ENCODE peak calls at places on chromosomes 5 and 9, in five cellular contexts. N is astrocyte of the spinal cord, Q is IMR-90, V is AG04450, X is fibroblast of pulmonary artery. P is an unnamed sample.
A peak's percentile ranks its signal among the peaks of the same experiment; 100 is the strongest.

GRCh38 chr5:33309076-33309475 is 131.7 kb upstream of the TARS1 start:
- DNase-seq in N (no peak), Q (no peak), V (no peak), X (no peak), P (no peak)

GRCh38 chr5:173319610-173320100 is 8.6 kb downstream of the STC2 start:
- DNase-seq in N (no peak), Q (no peak), V (no peak), X (no peak), P (no peak)

GRCh38 chr5:1779782-1780620 is 19.6 kb downstream of the MRPL36 start:
- DNase-seq in N (no peak), Q (no peak), V (no peak), X (no peak), P (no peak)

GRCh38 chr5:132205385-132206125 is 22.1 kb downstream of the P4HA2 start:
- DNase-seq in N (peak; percentile 45), Q (peak; percentile 25), V (no peak), X (peak; percentile 19), P (peak; percentile 41)

GRCh38 chr5:9454012-9454481 is 91.8 kb downstream of the SEMA5A start:
- DNase-seq in N (no peak), Q (no peak), V (no peak), X (no peak), P (peak; percentile 37)

GRCh38 chr9:20524776-20525175 is 97.5 kb downstream of the MLLT3 start:
- DNase-seq in N (no peak), Q (no peak), V (no peak), X (no peak), P (no peak)

GRCh38 chr5:165525268-165525667 is 2019.8 kb downstream of the MAT2B start:
- DNase-seq in N (peak; percentile 63), Q (peak; percentile 91), V (peak; percentile 72), X (peak; percentile 44), P (no peak)

GRCh38 chr5:61394078-61394701 is 62.1 kb downstream of the ZSWIM6 start:
- DNase-seq in N (no peak), Q (peak; percentile 49), V (no peak), X (no peak), P (no peak)

GRCh38 chr5:25754895-25755294 is 1110.1 kb upstream of the CDH10 start:
- DNase-seq in N (peak; percentile 1), Q (no peak), V (no peak), X (no peak), P (no peak)

GRCh38 chr9:92965759-92966517 is 18.6 kb downstream of the FGD3 start:
- DNase-seq in N (no peak), Q (no peak), V (no peak), X (no peak), P (no peak)

GRCh38 chr5:111486055-111486454 is 26.3 kb downstream of the STARD4 start:
- DNase-seq in N (no peak), Q (no peak), V (no peak), X (no peak), P (no peak)

GRCh38 chr5:39164529-39165402 is 54.6 kb downstream of the FYB1 start:
- DNase-seq in N (no peak), Q (peak; percentile 19), V (no peak), X (no peak), P (no peak)

GRCh38 chr9:35935755-35936509 is 22.0 kb downstream of the OR2S2 start:
- DNase-seq in N (peak; percentile 88), Q (peak; percentile 82), V (peak; percentile 47), X (peak; percentile 72), P (peak; percentile 89)

GRCh38 chr9:105132576-105132975 is 111.9 kb upstream of the SLC44A1 start:
- DNase-seq in N (peak; percentile 82), Q (peak; percentile 95), V (no peak), X (peak; percentile 56), P (peak; percentile 79)

GRCh38 chr5:107831612-107832395 is 161.1 kb upstream of the EFNA5 start:
- DNase-seq in N (no peak), Q (peak; percentile 85), V (peak; percentile 43), X (peak; percentile 10), P (peak; percentile 97)

GRCh38 chr9:37146372-37146771 is 26.0 kb downstream of the ZCCHC7 start:
- DNase-seq in N (no peak), Q (no peak), V (no peak), X (no peak), P (no peak)

GRCh38 chr9:131475111-131475955 is 27.4 kb upstream of the POMT1 start:
- DNase-seq in N (no peak), Q (no peak), V (no peak), X (no peak), P (no peak)

GRCh38 chr9:87502446-87503232 is 5.0 kb downstream of the DAPK1 start:
- DNase-seq in N (no peak), Q (no peak), V (no peak), X (no peak), P (no peak)

GRCh38 chr5:38673671-38674071 is 117.2 kb upstream of the LIFR start:
- DNase-seq in N (no peak), Q (no peak), V (no peak), X (peak; percentile 9), P (no peak)

GRCh38 chr9:133121200-133122166 is at the start of gene RALGDS:
- DNase-seq in N (peak; percentile 78), Q (peak; percentile 75), V (no peak), X (peak; percentile 77), P (peak; percentile 83)

GRCh38 chr5:5404376-5404775 is 18.1 kb upstream of the ICE1 start:
- DNase-seq in N (no peak), Q (no peak), V (no peak), X (no peak), P (no peak)

GRCh38 chr5:39755986-39756385 is 331.2 kb upstream of the DAB2 start:
- DNase-seq in N (peak; percentile 96), Q (peak; percentile 96), V (peak; percentile 79), X (peak; percentile 96), P (peak; percentile 98)

GRCh38 chr9:5854032-5854792 is 21.3 kb upstream of the ERMP1 start:
- DNase-seq in N (no peak), Q (no peak), V (no peak), X (no peak), P (no peak)

GRCh38 chr9:116524778-116525470 is 162.2 kb upstream of the TRIM32 start:
- DNase-seq in N (no peak), Q (no peak), V (no peak), X (no peak), P (no peak)

GRCh38 chr9:74497750-74498615 is 848 bp downstream of the RORB start:
- DNase-seq in N (peak; percentile 38), Q (no peak), V (no peak), X (peak; percentile 23), P (peak; percentile 9)

GRCh38 chr9:34994429-34995287 is 5.1 kb downstream of the DNAJB5 start:
- DNase-seq in N (peak; percentile 55), Q (peak; percentile 49), V (no peak), X (peak; percentile 68), P (peak; percentile 39)

GRCh38 chr9:124394167-124394566 is 21.1 kb downstream of the PSMB7 start:
- DNase-seq in N (no peak), Q (peak; percentile 32), V (no peak), X (no peak), P (no peak)

DNA sequence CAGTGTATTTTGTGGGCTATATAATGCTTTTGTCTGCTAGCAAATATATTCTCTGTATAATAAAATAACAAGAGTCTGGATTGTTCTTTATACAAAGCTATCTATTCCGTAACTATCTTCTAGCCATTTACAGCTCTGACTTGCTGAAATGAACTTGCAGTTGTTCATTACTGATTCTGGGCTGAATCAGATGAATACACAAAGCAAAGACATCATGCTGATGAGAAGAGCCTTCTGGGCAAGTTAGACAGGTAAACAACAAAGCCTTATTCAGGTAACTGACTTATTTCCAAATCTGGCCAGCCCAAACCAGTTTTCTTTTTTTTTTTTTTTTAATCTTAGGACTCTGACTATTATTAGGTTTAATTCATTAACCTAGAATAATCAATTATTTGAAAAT is 255.5 kb downstream of the KIAA0825 start:
- DNase-seq in N (no peak), Q (no peak), V (no peak), X (no peak), P (no peak)
- H3K4me3 ChIP-seq in N (no peak overlapping the region), Q (no peak overlapping the region), V (no peak overlapping the region), X (no peak overlapping the region), P (no peak overlapping the region)

GRCh38 chr9:121269030-121269887 is 1.3 kb downstream of the GSN start:
- DNase-seq in N (no peak), Q (no peak), V (no peak), X (no peak), P (peak; percentile 45)
- H3K4me3 ChIP-seq in N (peak overlapping the region; percentile 85), Q (peak overlapping the region; percentile 91), V (peak overlapping the region; percentile 93), X (peak overlapping the region; percentile 83), P (peak overlapping the region; percentile 94)

GRCh38 chr5:147510885-147511284 is 1.0 kb upstream of the DPYSL3 start:
- DNase-seq in N (no peak), Q (no peak), V (no peak), X (no peak), P (no peak)

GRCh38 chr5:147507480-147508126 is 2.3 kb downstream of the DPYSL3 start:
- DNase-seq in N (peak; percentile 74), Q (peak; percentile 78), V (no peak), X (peak; percentile 78), P (peak; percentile 72)

GRCh38 chr5:147509710-147510651 is at the start of gene DPYSL3:
- DNase-seq in N (peak; percentile 84), Q (peak; percentile 78), V (peak; percentile 41), X (peak; percentile 84), P (peak; percentile 82)

GRCh38 chr5:147508711-147509040 is 1.2 kb downstream of the DPYSL3 start:
- DNase-seq in N (no peak), Q (peak; percentile 33), V (no peak), X (no peak), P (peak; percentile 16)

GRCh38 chr5:147509041-147509709 is 693 bp downstream of the DPYSL3 start:
- DNase-seq in N (no peak), Q (peak; percentile 16), V (no peak), X (no peak), P (peak; percentile 17)
- H3K4me3 ChIP-seq in N (peak overlapping the region; percentile 93), Q (peak overlapping the region; percentile 56), V (peak overlapping the region; percentile 89), X (peak overlapping the region; percentile 84), P (peak overlapping the region; percentile 97)

GRCh38 chr5:122077451-122078115 is 476 bp downstream of the LOX start:
- DNase-seq in N (no peak), Q (no peak), V (no peak), X (peak; percentile 45), P (no peak)
- H3K4me3 ChIP-seq in N (peak overlapping the region; percentile 88), Q (peak overlapping the region; percentile 83), V (peak overlapping the region; percentile 92), X (peak overlapping the region; percentile 78), P (peak overlapping the region; percentile 92)

GRCh38 chr5:100901851-100902341 is 1.2 kb downstream of the ST8SIA4 start:
- DNase-seq in N (peak; percentile 52), Q (no peak), V (no peak), X (peak; percentile 53), P (no peak)

GRCh38 chr5:100903036-100903887 is at the start of gene ST8SIA4:
- DNase-seq in N (peak; percentile 79), Q (peak; percentile 33), V (peak; percentile 8), X (peak; percentile 59), P (no peak)

GRCh38 chr5:100902406-100903035 is 561 bp downstream of the ST8SIA4 start:
- DNase-seq in N (peak; percentile 48), Q (no peak), V (no peak), X (no peak), P (no peak)

GRCh38 chr5:100905259-100905914 is 2.3 kb upstream of the ST8SIA4 start:
- DNase-seq in N (no peak), Q (no peak), V (no peak), X (no peak), P (no peak)

GRCh38 chr5:100904259-100904822 is 1.3 kb upstream of the ST8SIA4 start:
- DNase-seq in N (peak; percentile 12), Q (no peak), V (no peak), X (no peak), P (no peak)
- H3K4me3 ChIP-seq in N (peak overlapping the region; percentile 69), Q (no peak overlapping the region), V (no peak overlapping the region), X (no peak overlapping the region), P (no peak overlapping the region)

GRCh38 chr9:127925959-127926949 is 4.3 kb downstream of the PIP5KL1 start:
- DNase-seq in N (no peak), Q (no peak), V (no peak), X (no peak), P (no peak)
- H3K4me3 ChIP-seq in N (peak overlapping the region; percentile 27), Q (no peak overlapping the region), V (no peak overlapping the region), X (no peak overlapping the region), P (no peak overlapping the region)

P was measured in AG10803.